ENCODE peak calls at places on chromosomes 12 and 14, in eight cellular contexts. T is tibial nerve; U is suprapubic skin; E is breast epithelium; Q is fibroblast of lung; N is IMR-90; L is CD8-positive, alpha-beta T cell; F is right lobe of liver. J is an unnamed sample.

GRCh38 chr12:779745-780734 is 27.7 kb downstream of the WNK1 start:
- DNase-seq in T (no peak), U (no peak), E (no peak), Q (peak; percentile 57), N (peak; percentile 74), L (no peak), F (no peak), J (no peak)

GRCh38 chr12:26319511-26319910 is 124.1 kb downstream of the SSPN start:
- DNase-seq in T (peak; percentile 49), U (peak; percentile 74), E (peak; percentile 89), Q (peak; percentile 80), N (peak; percentile 94), L (no peak), F (no peak), J (peak; percentile 46)

GRCh38 chr12:60832300-60832699 is 1236.5 kb downstream of the SLC16A7 start:
- DNase-seq in T (no peak), U (no peak), E (no peak), Q (no peak), N (no peak), L (no peak), F (no peak), J (no peak)

GRCh38 chr14:90970167-90970600 is 90.3 kb downstream of the RPS6KA5 start:
- DNase-seq in T (no peak), U (no peak), E (no peak), Q (peak; percentile 66), N (peak; percentile 12), L (no peak), F (no peak), J (no peak)

GRCh38 chr14:105878125-105878524 is 351.7 kb downstream of the TMEM121 start:
- DNase-seq in T (peak; percentile 8), U (peak; percentile 46), E (no peak), Q (no peak), N (no peak), L (no peak), F (peak; percentile 42), J (peak; percentile 34)

GRCh38 chr12:128637616-128638606 is 185.8 kb downstream of the SLC15A4 start:
- DNase-seq in T (no peak), U (no peak), E (no peak), Q (no peak), N (no peak), L (no peak), F (no peak), J (no peak)

GRCh38 chr14:58796201-58796600 is 158.4 kb downstream of the DACT1 start:
- DNase-seq in T (no peak), U (no peak), E (no peak), Q (no peak), N (no peak), L (no peak), F (no peak), J (no peak)

GRCh38 chr12:1474059-1474537 is 120.3 kb downstream of the FBXL14 start:
- DNase-seq in T (no peak), U (no peak), E (no peak), Q (peak; percentile 96), N (peak; percentile 99), L (no peak), F (no peak), J (no peak)

GRCh38 chr14:55884819-55885218 is 233.4 kb upstream of the PELI2 start:
- DNase-seq in T (no peak), U (no peak), E (peak; percentile 71), Q (no peak), N (no peak), L (no peak), F (no peak), J (no peak)

GRCh38 chr12:91958816-91959215 is 186.8 kb downstream of the BTG1 start:
- DNase-seq in T (no peak), U (no peak), E (no peak), Q (peak; percentile 49), N (peak; percentile 86), L (no peak), F (no peak), J (no peak)

GRCh38 chr12:65930114-65930828 is 106.0 kb downstream of the HMGA2 start:
- DNase-seq in T (no peak), U (no peak), E (no peak), Q (no peak), N (no peak), L (no peak), F (no peak), J (no peak)

GRCh38 chr14:76163668-76164363 is 12.1 kb downstream of the GPATCH2L start:
- DNase-seq in T (no peak), U (no peak), E (no peak), Q (no peak), N (no peak), L (no peak), F (no peak), J (no peak)

GRCh38 chr12:4809449-4810218 is 89.4 kb downstream of the GALNT8 start:
- DNase-seq in T (no peak), U (peak; percentile 70), E (no peak), Q (no peak), N (no peak), L (no peak), F (no peak), J (no peak)

GRCh38 chr12:82781288-82782078 is 94.8 kb downstream of the TMTC2 start:
- DNase-seq in T (no peak), U (no peak), E (no peak), Q (no peak), N (no peak), L (no peak), F (no peak), J (no peak)

GRCh38 chr12:72296389-72296788 is 24.2 kb downstream of the TRHDE start:
- DNase-seq in T (no peak), U (no peak), E (no peak), Q (peak; percentile 31), N (peak; percentile 91), L (no peak), F (no peak), J (no peak)

GRCh38 chr14:46250113-46250703 is 401.4 kb downstream of the RPL10L start:
- DNase-seq in T (no peak), U (no peak), E (no peak), Q (peak; percentile 6), N (no peak), L (no peak), F (no peak), J (no peak)

GRCh38 chr12:76236640-76237039 is 111.6 kb downstream of the BBS10 start:
- DNase-seq in T (no peak), U (no peak), E (no peak), Q (no peak), N (peak; percentile 54), L (no peak), F (no peak), J (no peak)

GRCh38 chr14:66918527-66918926 is 270.7 kb upstream of the GARIN2 start:
- DNase-seq in T (no peak), U (no peak), E (no peak), Q (no peak), N (no peak), L (no peak), F (no peak), J (no peak)

GRCh38 chr12:2384533-2385328 is 331.9 kb downstream of the CACNA1C start:
- DNase-seq in T (no peak), U (peak; percentile 25), E (no peak), Q (peak; percentile 65), N (peak; percentile 87), L (no peak), F (no peak), J (no peak)

DNA sequence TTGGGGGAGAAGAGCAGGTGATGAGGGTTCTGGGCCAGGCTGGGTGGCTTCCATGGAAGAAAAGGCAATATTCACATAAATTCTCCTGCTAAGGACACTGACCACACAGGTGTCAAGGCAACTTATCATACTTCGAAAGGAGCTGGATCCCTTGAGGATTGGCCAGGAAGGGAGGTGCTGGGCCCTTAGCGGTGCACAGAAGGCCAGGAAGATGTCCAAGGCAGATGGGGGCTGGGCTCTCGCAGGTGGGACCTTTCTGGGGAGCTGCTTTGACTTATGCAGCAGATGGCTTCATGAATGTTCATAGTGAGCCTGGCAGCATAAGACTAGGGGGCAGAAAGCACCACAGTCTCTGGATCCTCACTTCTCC is 3.9 kb downstream of the CD63 start:
- DNase-seq in T (no peak), U (peak; percentile 59), E (no peak), Q (no peak), N (no peak), L (no peak), F (no peak), J (no peak)
- H3K27ac ChIP-seq in T (no peak overlapping the region), U (no peak overlapping the region), E (peak overlapping the region; percentile 30), Q (peak overlapping the region; percentile 16), N (no peak overlapping the region), L (no peak overlapping the region), F (no peak overlapping the region), J (no peak overlapping the region)

GRCh38 chr12:57575771-57576612 is 15.0 kb upstream of the PIP4K2C start:
- DNase-seq in T (no peak), U (no peak), E (no peak), Q (no peak), N (no peak), L (no peak), F (no peak), J (no peak)
- H3K36me3 ChIP-seq in T (no peaks in the 10 kb centered on the region), U (no peaks in the 10 kb centered on the region), E (no peaks in the 10 kb centered on the region), Q (no peaks in the 10 kb centered on the region), N (no peaks in the 10 kb centered on the region), L (no peaks in the 10 kb centered on the region), F (no peaks in the 10 kb centered on the region), J (no peaks in the 10 kb centered on the region)

GRCh38 chr12:30836656-30837445 is 82.1 kb upstream of the CAPRIN2 start:
- DNase-seq in T (no peak), U (no peak), E (no peak), Q (no peak), N (no peak), L (no peak), F (no peak), J (no peak)

GRCh38 chr12:30840715-30841114 is 85.8 kb upstream of the TSPAN11 start:
- DNase-seq in T (no peak), U (no peak), E (no peak), Q (no peak), N (no peak), L (no peak), F (no peak), J (no peak)

GRCh38 chr12:30837595-30837994 is 82.8 kb upstream of the CAPRIN2 start:
- DNase-seq in T (no peak), U (no peak), E (no peak), Q (no peak), N (no peak), L (no peak), F (no peak), J (no peak)

GRCh38 chr12:30843211-30843610 is 83.3 kb upstream of the TSPAN11 start:
- DNase-seq in T (no peak), U (no peak), E (no peak), Q (no peak), N (no peak), L (no peak), F (no peak), J (no peak)

DNA sequence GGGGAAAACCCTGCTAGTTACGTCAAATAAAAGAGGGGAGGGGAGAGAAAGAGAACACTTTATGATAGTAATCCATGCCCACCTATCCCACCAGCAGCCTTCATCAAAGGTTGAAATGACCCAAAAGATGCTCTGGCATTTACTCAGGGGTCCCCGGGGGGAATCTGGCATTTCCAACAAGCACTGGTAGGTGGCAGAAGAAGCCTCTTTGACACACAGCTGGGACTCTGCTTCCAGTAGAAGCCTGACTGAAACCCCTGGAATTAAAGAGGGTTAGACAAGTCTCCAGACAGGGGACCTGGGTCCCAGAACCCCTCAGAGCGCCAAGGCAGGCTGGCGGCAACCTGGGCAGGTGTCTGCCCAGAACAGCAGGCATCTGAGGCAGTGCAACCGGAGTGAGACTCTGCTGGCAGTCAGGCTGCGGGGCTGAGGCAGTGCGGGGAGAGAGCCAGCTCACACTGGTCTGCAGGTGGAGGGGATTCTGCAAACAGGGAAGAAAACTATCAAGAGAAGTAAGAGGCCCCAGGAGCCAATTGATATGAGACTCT is 85.0 kb upstream of the CAPRIN2 start:
- DNase-seq in T (no peak), U (no peak), E (no peak), Q (no peak), N (no peak), L (no peak), F (no peak), J (no peak)
- TF ChIP-seq CTCF in T (no peak), U (no peak), E (no peak), Q (no peak), N (no peak), L (no peak), F (no peak), J (no peak)

GRCh38 chr12:49189731-49190314 is 943 bp upstream of the TUBA1A start:
- DNase-seq in T (no peak), U (no peak), E (no peak), Q (no peak), N (no peak), L (no peak), F (no peak), J (no peak)
- H3K27ac ChIP-seq in T (peak overlapping the region; percentile 100), U (peak overlapping the region; percentile 99), E (peak overlapping the region; percentile 98), Q (peak overlapping the region; percentile 76), N (peak overlapping the region; percentile 19), L (peak overlapping the region; percentile 100), F (peak overlapping the region; percentile 88), J (peak overlapping the region; percentile 100)